ENCODE peak calls at places on chromosome 2, in seven cellular contexts. F is adipocyte; W is activated effector memory CD4-positive, alpha-beta T cell treated with anti-CD3 and anti-CD28 coated beads, Interleukin-2, amount 50 U/mL, for 16 hours; R is D341Med; O is stomach; E is NCI-H1417; C is fibroblast of the conjunctiva. Z is an unnamed sample.

GRCh38 chr2:200127852-200128251 is 172.5 kb downstream of the MAIP1 start:
- DNase-seq in E (no peak), O (no peak), F (peak; percentile 95), W (no peak), R (no peak), C (peak; percentile 16), Z (no peak)

GRCh38 chr2:214135966-214136365 is 274.9 kb upstream of the VWC2L start:
- DNase-seq in R (no peak), O (no peak), F (no peak), E (no peak), C (no peak), W (no peak), Z (no peak)

GRCh38 chr2:160221391-160222276 is 21.6 kb upstream of the ITGB6 start:
- DNase-seq in R (no peak), F (peak; percentile 83), E (no peak), W (no peak), C (no peak), O (peak; percentile 86), Z (peak; percentile 24)

GRCh38 chr2:240926516-240927389 is 20.6 kb downstream of the CROCC2 start:
- DNase-seq in O (peak; percentile 25), W (peak; percentile 63), C (no peak), R (no peak), E (no peak), F (no peak), Z (no peak)

GRCh38 chr2:117127680-117128079 is 686.8 kb upstream of the DDX18 start:
- DNase-seq in E (no peak), R (no peak), W (no peak), O (no peak), F (no peak), C (no peak), Z (no peak)

GRCh38 chr2:119475225-119475856 is 43.7 kb downstream of the TMEM37 start:
- DNase-seq in C (no peak), E (no peak), W (peak; percentile 55), R (no peak), O (peak; percentile 21), F (no peak), Z (no peak)

GRCh38 chr2:101630224-101630949 is 67.1 kb upstream of the MAP4K4 start:
- DNase-seq in R (no peak), C (no peak), E (peak; percentile 7), O (peak; percentile 91), W (no peak), F (no peak), Z (no peak)

GRCh38 chr2:179264238-179265081 is at the start of gene SESTD1:
- DNase-seq in O (peak; percentile 67), E (peak; percentile 52), W (peak; percentile 83), C (no peak), F (peak; percentile 87), R (peak; percentile 85), Z (no peak)

GRCh38 chr2:187552959-187553681 is 1.1 kb downstream of the TFPI start:
- DNase-seq in W (no peak), O (no peak), F (peak; percentile 77), E (no peak), R (no peak), C (peak; percentile 30), Z (peak; percentile 52)

GRCh38 chr2:128172191-128172590 is 81.2 kb downstream of the UGGT1 start:
- DNase-seq in C (no peak), E (no peak), F (peak; percentile 23), W (no peak), O (no peak), R (peak; percentile 33), Z (no peak)

GRCh38 chr2:178109813-178110212 is 2.4 kb upstream of the RBM45 start:
- DNase-seq in C (peak; percentile 21), F (peak; percentile 84), O (no peak), E (peak; percentile 42), R (peak; percentile 39), W (no peak), Z (peak; percentile 22)

GRCh38 chr2:196592912-196593881 is 46.3 kb upstream of the CCDC150 start:
- DNase-seq in W (no peak), R (peak; percentile 84), C (no peak), O (no peak), F (peak; percentile 84), E (peak; percentile 61), Z (no peak)

GRCh38 chr2:227456772-227457171 is 15.2 kb upstream of the AGFG1 start:
- DNase-seq in C (no peak), E (no peak), R (no peak), F (no peak), W (no peak), O (no peak), Z (no peak)

GRCh38 chr2:42879913-42880737 is 87.7 kb upstream of the HAAO start:
- DNase-seq in O (no peak), F (no peak), E (no peak), R (no peak), C (no peak), W (no peak), Z (no peak)

GRCh38 chr2:181563101-181563692 is 93.7 kb downstream of the CERKL start:
- DNase-seq in W (no peak), F (peak; percentile 77), R (no peak), O (no peak), C (peak; percentile 46), E (no peak), Z (no peak)

GRCh38 chr2:240325654-240326031 is 109.8 kb upstream of the GPC1 start:
- DNase-seq in E (no peak), R (peak; percentile 17), F (no peak), W (peak; percentile 59), O (no peak), C (no peak), Z (no peak)

GRCh38 chr2:175880-176800 is 87.7 kb downstream of the SH3YL1 start:
- DNase-seq in W (peak; percentile 78), E (no peak), O (no peak), R (no peak), C (no peak), F (peak; percentile 4), Z (no peak)

GRCh38 chr2:161170917-161171594 is 10.8 kb downstream of the TANK start:
- DNase-seq in W (no peak), F (peak; percentile 59), C (no peak), E (peak; percentile 6), O (no peak), R (no peak), Z (no peak)

GRCh38 chr2:169928463-169928864 is 101.2 kb downstream of the UBR3 start:
- DNase-seq in F (peak; percentile 86), C (peak; percentile 49), R (no peak), O (no peak), W (no peak), E (peak; percentile 39), Z (peak; percentile 21)

GRCh38 chr2:96308248-96308647 is 2.9 kb upstream of the SNRNP200 start:
- DNase-seq in E (no peak), F (no peak), W (peak; percentile 39), R (no peak), O (no peak), C (no peak), Z (no peak)

GRCh38 chr2:200305797-200306718 is at the start of gene SPATS2L:
- DNase-seq in F (peak; percentile 91), O (peak; percentile 69), E (peak; percentile 59), R (peak; percentile 36), C (peak; percentile 47), W (peak; percentile 83), Z (peak; percentile 48)

GRCh38 chr2:238864207-238865014 is 16.5 kb downstream of the TWIST2 start:
- DNase-seq in C (peak; percentile 97), E (no peak), F (peak; percentile 99), O (peak; percentile 92), W (no peak), R (no peak), Z (peak; percentile 98)

GRCh38 chr2:85772019-85772745 is 18.4 kb downstream of the ATOH8 start:
- DNase-seq in E (peak; percentile 92), R (peak; percentile 92), O (peak; percentile 98), C (peak; percentile 99), W (no peak), F (peak; percentile 99), Z (peak; percentile 98)

GRCh38 chr2:19843992-19844515 is 57.7 kb downstream of the TTC32 start:
- DNase-seq in F (no peak), E (no peak), C (no peak), W (no peak), O (no peak), R (no peak), Z (no peak)

GRCh38 chr2:128734521-128735295 is 416.0 kb upstream of the HS6ST1 start:
- DNase-seq in C (peak; percentile 31), W (no peak), O (no peak), F (no peak), R (no peak), E (no peak), Z (no peak)

GRCh38 chr2:83572400-83572799 is 886.7 kb downstream of the SUCLG1 start:
- DNase-seq in O (no peak), W (no peak), R (no peak), E (no peak), F (no peak), C (no peak), Z (no peak)

GRCh38 chr2:224025874-224026273 is 13.2 kb downstream of the SERPINE2 start:
- DNase-seq in R (no peak), O (no peak), F (no peak), W (peak; percentile 79), E (no peak), C (no peak), Z (no peak)

GRCh38 chr2:158529379-158530110 is 72.8 kb downstream of the PKP4 start:
- DNase-seq in F (peak; percentile 55), E (no peak), C (peak; percentile 14), W (no peak), O (no peak), R (no peak), Z (peak; percentile 33)

GRCh38 chr2:46737577-46737976 is 178.0 kb downstream of the MCFD2 start:
- DNase-seq in C (no peak), O (no peak), W (no peak), E (no peak), F (no peak), R (no peak), Z (no peak)

GRCh38 chr2:178761759-178762371 is 45.4 kb downstream of the TTN start:
- DNase-seq in O (no peak), F (peak; percentile 64), R (peak; percentile 49), C (peak; percentile 30), W (no peak), E (peak; percentile 37), Z (peak; percentile 54)

GRCh38 chr2:26712486-26713465 is 20.3 kb downstream of the KCNK3 start:
- DNase-seq in O (no peak), W (no peak), E (peak; percentile 67), F (peak; percentile 33), C (no peak), R (peak; percentile 86), Z (no peak)

GRCh38 chr2:76599732-76600368 is 889.1 kb upstream of the GCFC2 start:
- DNase-seq in C (peak; percentile 57), W (no peak), F (peak; percentile 54), E (peak; percentile 65), R (peak; percentile 64), O (peak; percentile 60), Z (no peak)

GRCh38 chr2:130376433-130377293 is 20.8 kb downstream of the PTPN18 start:
- DNase-seq in F (no peak), W (no peak), C (no peak), E (no peak), O (no peak), R (no peak), Z (no peak)

GRCh38 chr2:211812587-211812986 is 726.0 kb downstream of the ERBB4 start:
- DNase-seq in F (no peak), O (no peak), W (no peak), E (no peak), R (no peak), C (no peak), Z (no peak)

GRCh38 chr2:217790681-217791392 is 212.0 kb downstream of the TNS1 start:
- DNase-seq in R (no peak), C (no peak), E (no peak), O (peak; percentile 20), F (peak; percentile 71), W (no peak), Z (peak; percentile 26)

GRCh38 chr2:144511945-144512344 is 8.0 kb downstream of the ZEB2 start:
- DNase-seq in O (no peak), R (no peak), C (no peak), F (no peak), W (no peak), E (no peak), Z (no peak)

GRCh38 chr2:30109856-30110255 is 37.0 kb upstream of the YPEL5 start:
- DNase-seq in R (no peak), F (no peak), W (no peak), C (no peak), O (no peak), E (no peak), Z (no peak)

GRCh38 chr2:59236723-59237122 is 995.6 kb upstream of the FANCL start:
- DNase-seq in O (no peak), W (no peak), C (no peak), R (no peak), F (no peak), E (no peak), Z (no peak)